ENCODE peak calls at places on chromosomes 3 and 15, in four cellular contexts. One of them, this sample, is unnamed.

GRCh38 chr15:72315706-72316370 is 4.1 kb downstream of the CELF6 start:
- DNase-seq in K562: no peak
- DNase-seq in HepG2: no peak
- DNase-seq in A549: no peak
- DNase-seq in this sample: no peak

GRCh38 chr3:156382458-156383346 is 172.2 kb downstream of the SSR3 start:
- DNase-seq in K562: peak; percentile 61
- DNase-seq in HepG2: peak; percentile 24
- DNase-seq in A549: peak; percentile 53
- DNase-seq in this sample: peak; percentile 70

GRCh38 chr3:144175644-144176425 is 204.2 kb downstream of the DIPK2A start:
- DNase-seq in K562: no peak
- DNase-seq in HepG2: no peak
- DNase-seq in A549: no peak
- DNase-seq in this sample: no peak

GRCh38 chr15:97993310-97993738 is 32.8 kb downstream of the ARRDC4 start:
- DNase-seq in K562: peak; percentile 62
- DNase-seq in HepG2: no peak
- DNase-seq in A549: no peak
- DNase-seq in this sample: no peak

GRCh38 chr3:45056608-45057301 is 30.7 kb downstream of the CLEC3B start:
- DNase-seq in K562: no peak
- DNase-seq in HepG2: no peak
- DNase-seq in A549: no peak
- DNase-seq in this sample: no peak

GRCh38 chr15:59116771-59117170 is 11.8 kb downstream of the CCNB2 start:
- DNase-seq in K562: no peak
- DNase-seq in HepG2: no peak
- DNase-seq in A549: no peak
- DNase-seq in this sample: no peak

GRCh38 chr3:132710311-132710710 is 11.9 kb downstream of the NPHP3 start:
- DNase-seq in K562: no peak
- DNase-seq in HepG2: no peak
- DNase-seq in A549: no peak
- DNase-seq in this sample: no peak

GRCh38 chr3:138441742-138442141 is 7.3 kb downstream of the ESYT3 start:
- DNase-seq in K562: no peak
- DNase-seq in HepG2: no peak
- DNase-seq in A549: peak; percentile 28
- DNase-seq in this sample: no peak

GRCh38 chr15:28876131-28876844 is 9.5 kb upstream of the APBA2 start:
- DNase-seq in K562: no peak
- DNase-seq in HepG2: no peak
- DNase-seq in A549: no peak
- DNase-seq in this sample: peak; percentile 40

GRCh38 chr3:192449036-192449435 is 278.3 kb downstream of the FGF12 start:
- DNase-seq in K562: peak; percentile 8
- DNase-seq in HepG2: no peak
- DNase-seq in A549: no peak
- DNase-seq in this sample: no peak

GRCh38 chr3:129593595-129594339 is 12.7 kb downstream of the PLXND1 start:
- DNase-seq in K562: no peak
- DNase-seq in HepG2: peak; percentile 95
- DNase-seq in A549: no peak
- DNase-seq in this sample: no peak

GRCh38 chr3:195125646-195126045 is 145.3 kb downstream of the XXYLT1 start:
- DNase-seq in K562: no peak
- DNase-seq in HepG2: no peak
- DNase-seq in A549: no peak
- DNase-seq in this sample: no peak

GRCh38 chr3:60048447-60048848 is 998.6 kb upstream of the CFAP20DC start:
- DNase-seq in K562: no peak
- DNase-seq in HepG2: no peak
- DNase-seq in A549: no peak
- DNase-seq in this sample: no peak

GRCh38 chr3:147945968-147946519 is 536.9 kb downstream of the ZIC1 start:
- DNase-seq in K562: no peak
- DNase-seq in HepG2: peak; percentile 24
- DNase-seq in A549: peak; percentile 47
- DNase-seq in this sample: peak; percentile 33

GRCh38 chr3:10399634-10400033 is 78.7 kb upstream of the SEC13 start:
- DNase-seq in K562: no peak
- DNase-seq in HepG2: no peak
- DNase-seq in A549: no peak
- DNase-seq in this sample: no peak

GRCh38 chr3:10396931-10397330 is 76.0 kb upstream of the SEC13 start:
- DNase-seq in K562: no peak
- DNase-seq in HepG2: no peak
- DNase-seq in A549: no peak
- DNase-seq in this sample: no peak

GRCh38 chr3:10400050-10400748 is 79.3 kb upstream of the SEC13 start:
- DNase-seq in K562: no peak
- DNase-seq in HepG2: no peak
- DNase-seq in A549: no peak
- DNase-seq in this sample: no peak

GRCh38 chr3:10397879-10398278 is 77.0 kb upstream of the SEC13 start:
- DNase-seq in K562: no peak
- DNase-seq in HepG2: no peak
- DNase-seq in A549: no peak
- DNase-seq in this sample: no peak

DNA sequence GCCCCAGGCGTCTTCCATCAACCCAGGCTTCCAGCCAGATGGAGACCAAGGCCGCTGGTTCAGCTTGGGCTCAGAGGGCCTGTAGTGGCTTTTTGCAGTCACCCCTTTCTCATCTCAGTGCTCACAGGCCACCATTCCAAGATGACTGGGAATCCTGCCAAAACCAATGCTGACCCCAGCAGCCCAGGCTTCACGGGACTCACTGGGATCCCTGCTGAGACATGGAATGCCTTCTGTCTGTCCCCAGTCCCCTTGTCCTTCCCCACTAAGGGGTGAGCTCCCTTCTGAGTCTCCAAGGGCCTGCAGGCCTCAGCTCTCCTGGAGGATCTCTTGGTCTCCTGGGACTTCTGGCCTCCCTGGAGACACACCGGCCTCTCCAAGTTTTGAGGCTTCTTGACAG is 77.4 kb upstream of the SEC13 start:
- DNase-seq in K562: no peak
- DNase-seq in HepG2: no peak
- DNase-seq in A549: no peak
- DNase-seq in this sample: no peak
- TF ChIP-seq NR3C1 in K562: no peak
- TF ChIP-seq NR3C1 in HepG2: no peak
- TF ChIP-seq NR3C1 in A549: no peak
- TF ChIP-seq NR3C1 in this sample: no peak

GRCh38 chr3:151675858-151676615 is 57.7 kb upstream of the AADACL2 start:
- DNase-seq in K562: peak; percentile 20
- DNase-seq in HepG2: no peak
- DNase-seq in A549: no peak
- DNase-seq in this sample: no peak
- TF ChIP-seq NR3C1 in K562: no peak
- TF ChIP-seq NR3C1 in HepG2: no peak
- TF ChIP-seq NR3C1 in A549: no peak
- TF ChIP-seq NR3C1 in this sample: no peak

GRCh38 chr3:190014940-190015339 is 105.8 kb downstream of the P3H2 start:
- DNase-seq in K562: no peak
- DNase-seq in HepG2: no peak
- DNase-seq in A549: no peak
- DNase-seq in this sample: no peak

GRCh38 chr3:190012784-190013183 is 107.9 kb downstream of the P3H2 start:
- DNase-seq in K562: no peak
- DNase-seq in HepG2: no peak
- DNase-seq in A549: no peak
- DNase-seq in this sample: no peak

GRCh38 chr3:190013943-190014924 is 106.5 kb downstream of the P3H2 start:
- DNase-seq in K562: no peak
- DNase-seq in HepG2: no peak
- DNase-seq in A549: no peak
- DNase-seq in this sample: no peak

GRCh38 chr3:190010486-190010885 is 110.2 kb downstream of the P3H2 start:
- DNase-seq in K562: no peak
- DNase-seq in HepG2: no peak
- DNase-seq in A549: no peak
- DNase-seq in this sample: no peak

DNA sequence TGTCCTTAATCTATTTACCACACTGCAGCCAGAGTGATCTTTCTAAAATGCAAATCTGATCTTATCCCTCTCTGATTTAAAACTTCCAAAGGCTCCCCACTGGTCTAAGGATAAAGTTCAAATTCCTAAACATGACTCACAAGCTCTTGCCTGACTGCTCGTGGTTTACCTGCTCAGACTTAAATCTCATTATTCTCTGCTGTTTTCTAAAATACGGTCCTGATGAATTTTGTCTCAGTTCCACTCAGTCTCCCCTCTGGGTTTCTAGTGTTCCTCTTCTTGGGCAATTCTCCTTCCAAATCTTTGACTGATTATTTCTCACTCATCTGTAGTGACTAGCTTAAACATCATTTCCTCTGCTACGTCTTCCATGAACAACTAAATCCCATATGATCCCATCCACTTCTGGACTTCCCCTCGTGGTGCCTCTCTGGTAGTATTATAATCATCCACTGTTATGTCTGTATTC is 108.3 kb downstream of the P3H2 start:
- DNase-seq in K562: no peak
- DNase-seq in HepG2: peak; percentile 66
- DNase-seq in A549: no peak
- DNase-seq in this sample: no peak
- TF ChIP-seq NR3C1 in K562: no peak
- TF ChIP-seq NR3C1 in HepG2: no peak
- TF ChIP-seq NR3C1 in A549: no peak
- TF ChIP-seq NR3C1 in this sample: no peak

GRCh38 chr3:71859128-71859519 is 74.2 kb upstream of the PROK2 start:
- DNase-seq in K562: peak; percentile 26
- DNase-seq in HepG2: peak; percentile 16
- DNase-seq in A549: peak; percentile 11
- DNase-seq in this sample: no peak
- TF ChIP-seq NR3C1 in K562: no peak
- TF ChIP-seq NR3C1 in HepG2: no peak
- TF ChIP-seq NR3C1 in A549: no peak
- TF ChIP-seq NR3C1 in this sample: no peak

DNA sequence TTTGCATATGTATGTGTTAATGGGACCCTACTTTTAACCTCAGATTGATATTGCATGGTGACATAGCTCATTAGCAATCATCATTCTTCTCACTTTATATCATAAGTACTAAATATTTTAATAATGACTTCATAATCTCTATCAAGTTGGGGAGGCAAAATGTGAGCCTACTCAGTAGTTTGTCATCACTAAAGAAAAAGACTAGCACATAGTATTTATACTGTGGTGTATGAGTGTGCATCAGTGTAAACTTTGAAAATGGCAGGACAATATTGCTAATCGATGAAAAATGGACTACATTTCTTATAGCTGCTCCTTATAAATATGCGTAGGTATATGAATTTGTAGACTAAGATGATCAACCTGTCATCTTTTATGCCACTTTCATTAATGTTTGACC is 624.5 kb upstream of the ROBO2 start:
- DNase-seq in K562: no peak
- DNase-seq in HepG2: no peak
- DNase-seq in A549: no peak
- DNase-seq in this sample: no peak
- TF ChIP-seq NR3C1 in K562: no peak
- TF ChIP-seq NR3C1 in HepG2: no peak
- TF ChIP-seq NR3C1 in A549: no peak
- TF ChIP-seq NR3C1 in this sample: no peak

DNA sequence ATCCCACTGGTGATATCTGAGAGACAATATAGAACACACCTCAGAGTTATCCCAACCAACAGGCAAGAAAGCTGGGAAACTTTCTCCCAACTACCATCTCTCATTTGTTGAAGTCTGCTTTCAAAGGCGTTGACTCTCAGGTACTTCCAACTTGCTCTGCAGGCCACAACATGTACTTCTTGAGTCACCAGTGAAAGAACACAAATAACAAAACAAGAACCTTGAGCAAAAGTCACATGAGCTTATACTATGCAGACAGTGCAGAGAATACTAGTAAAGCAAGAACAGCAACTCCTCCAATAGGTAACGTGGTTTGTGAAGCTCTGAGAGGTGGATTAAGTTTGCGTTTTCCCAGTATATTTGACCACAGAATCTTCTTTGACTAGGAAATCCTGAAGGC is 20.6 kb downstream of the SNTN start:
- DNase-seq in K562: no peak
- DNase-seq in HepG2: no peak
- DNase-seq in A549: no peak
- DNase-seq in this sample: no peak
- TF ChIP-seq NR3C1 in K562: no peak
- TF ChIP-seq NR3C1 in HepG2: no peak
- TF ChIP-seq NR3C1 in A549: no peak
- TF ChIP-seq NR3C1 in this sample: no peak

GRCh38 chr15:56236197-56236596 is 7.5 kb downstream of the RFX7 start:
- DNase-seq in K562: no peak
- DNase-seq in HepG2: no peak
- DNase-seq in A549: no peak
- DNase-seq in this sample: no peak
- TF ChIP-seq NR3C1 in K562: no peak
- TF ChIP-seq NR3C1 in HepG2: no peak
- TF ChIP-seq NR3C1 in A549: no peak
- TF ChIP-seq NR3C1 in this sample: no peak

GRCh38 chr15:25796395-25796794 is 66.7 kb downstream of the ATP10A start:
- DNase-seq in K562: no peak
- DNase-seq in HepG2: no peak
- DNase-seq in A549: no peak
- DNase-seq in this sample: no peak

GRCh38 chr15:25798207-25798931 is 64.8 kb downstream of the ATP10A start:
- DNase-seq in K562: no peak
- DNase-seq in HepG2: no peak
- DNase-seq in A549: no peak
- DNase-seq in this sample: no peak

GRCh38 chr15:25797035-25797434 is 66.1 kb downstream of the ATP10A start:
- DNase-seq in K562: no peak
- DNase-seq in HepG2: no peak
- DNase-seq in A549: no peak
- DNase-seq in this sample: no peak

GRCh38 chr15:25795712-25796111 is 67.4 kb downstream of the ATP10A start:
- DNase-seq in K562: no peak
- DNase-seq in HepG2: no peak
- DNase-seq in A549: no peak
- DNase-seq in this sample: no peak

GRCh38 chr15:25797511-25798206 is 65.5 kb downstream of the ATP10A start:
- DNase-seq in K562: no peak
- DNase-seq in HepG2: no peak
- DNase-seq in A549: no peak
- DNase-seq in this sample: no peak
- TF ChIP-seq NR3C1 in K562: no peak
- TF ChIP-seq NR3C1 in HepG2: no peak
- TF ChIP-seq NR3C1 in A549: no peak
- TF ChIP-seq NR3C1 in this sample: no peak

DNA sequence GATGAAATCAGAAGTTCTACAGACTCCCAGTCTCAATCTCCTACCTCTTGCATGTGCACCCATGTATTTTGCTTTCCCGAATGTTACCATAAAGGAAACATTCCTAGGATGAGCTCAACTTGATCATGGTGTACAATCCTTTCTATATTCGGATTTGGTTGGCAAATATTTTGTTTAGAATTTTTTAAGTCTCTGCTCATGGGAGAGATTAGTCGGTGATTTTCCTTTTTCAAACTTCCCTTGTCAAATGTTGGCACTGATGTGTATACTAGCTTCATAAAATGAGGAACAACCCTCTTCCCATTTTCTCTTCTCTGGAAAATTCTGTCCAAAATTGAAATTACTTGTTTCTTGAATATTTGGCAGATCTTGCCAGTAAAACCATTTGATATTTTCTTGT is 317.6 kb upstream of the RASGRP1 start:
- DNase-seq in K562: no peak
- DNase-seq in HepG2: no peak
- DNase-seq in A549: no peak
- DNase-seq in this sample: no peak
- TF ChIP-seq NR3C1 in K562: no peak
- TF ChIP-seq NR3C1 in HepG2: no peak
- TF ChIP-seq NR3C1 in A549: no peak
- TF ChIP-seq NR3C1 in this sample: no peak